ENCODE peak calls at places on chromosome 9, in six cellular contexts. One of them, this sample, is unnamed.

GRCh38 chr9:6910032-6910431 is 152.3 kb downstream of the KDM4C start:
- DNase-seq in activated naive CD8-positive, alpha-beta T cell treated with anti-CD3 and anti-CD28 coated beads for 36 hours: no peak
- DNase-seq in PC-3: peak
- DNase-seq in endothelial cell: no peak
- DNase-seq in stimulated activated CD4-positive, alpha-beta T cell treated with anti-CD3 and anti-CD28 coated beads, Interleukin-1b, Interleukin-23, amount 100 ng/mL, for 1 hour: no peak
- DNase-seq in CD8-positive, alpha-beta memory T cell: no peak
- DNase-seq in this sample: no peak

GRCh38 chr9:98191615-98192502 is 578 bp downstream of the CORO2A start:
- DNase-seq in activated naive CD8-positive, alpha-beta T cell treated with anti-CD3 and anti-CD28 coated beads for 36 hours: peak
- DNase-seq in PC-3: peak
- DNase-seq in endothelial cell: peak
- DNase-seq in stimulated activated CD4-positive, alpha-beta T cell treated with anti-CD3 and anti-CD28 coated beads, Interleukin-1b, Interleukin-23, amount 100 ng/mL, for 1 hour: no peak
- DNase-seq in CD8-positive, alpha-beta memory T cell: peak
- DNase-seq in this sample: no peak

GRCh38 chr9:114731701-114732100 is 49.7 kb upstream of the TEX48 start:
- DNase-seq in activated naive CD8-positive, alpha-beta T cell treated with anti-CD3 and anti-CD28 coated beads for 36 hours: no peak
- DNase-seq in PC-3: peak
- DNase-seq in endothelial cell: no peak
- DNase-seq in stimulated activated CD4-positive, alpha-beta T cell treated with anti-CD3 and anti-CD28 coated beads, Interleukin-1b, Interleukin-23, amount 100 ng/mL, for 1 hour: no peak
- DNase-seq in CD8-positive, alpha-beta memory T cell: no peak
- DNase-seq in this sample: no peak

GRCh38 chr9:120182011-120182410 is 398.0 kb downstream of the CDK5RAP2 start:
- DNase-seq in activated naive CD8-positive, alpha-beta T cell treated with anti-CD3 and anti-CD28 coated beads for 36 hours: no peak
- DNase-seq in PC-3: no peak
- DNase-seq in endothelial cell: no peak
- DNase-seq in stimulated activated CD4-positive, alpha-beta T cell treated with anti-CD3 and anti-CD28 coated beads, Interleukin-1b, Interleukin-23, amount 100 ng/mL, for 1 hour: no peak
- DNase-seq in CD8-positive, alpha-beta memory T cell: no peak
- DNase-seq in this sample: no peak

GRCh38 chr9:124077915-124078572 is 66.5 kb downstream of the LHX2 start:
- DNase-seq in activated naive CD8-positive, alpha-beta T cell treated with anti-CD3 and anti-CD28 coated beads for 36 hours: no peak
- DNase-seq in PC-3: peak
- DNase-seq in endothelial cell: no peak
- DNase-seq in stimulated activated CD4-positive, alpha-beta T cell treated with anti-CD3 and anti-CD28 coated beads, Interleukin-1b, Interleukin-23, amount 100 ng/mL, for 1 hour: no peak
- DNase-seq in CD8-positive, alpha-beta memory T cell: no peak
- DNase-seq in this sample: no peak

GRCh38 chr9:79663878-79664277 is 92.1 kb downstream of the TLE4 start:
- DNase-seq in activated naive CD8-positive, alpha-beta T cell treated with anti-CD3 and anti-CD28 coated beads for 36 hours: no peak
- DNase-seq in PC-3: no peak
- DNase-seq in endothelial cell: no peak
- DNase-seq in stimulated activated CD4-positive, alpha-beta T cell treated with anti-CD3 and anti-CD28 coated beads, Interleukin-1b, Interleukin-23, amount 100 ng/mL, for 1 hour: no peak
- DNase-seq in CD8-positive, alpha-beta memory T cell: no peak
- DNase-seq in this sample: no peak

GRCh38 chr9:103734471-103734870 is 359.6 kb upstream of the SMC2 start:
- DNase-seq in activated naive CD8-positive, alpha-beta T cell treated with anti-CD3 and anti-CD28 coated beads for 36 hours: no peak
- DNase-seq in PC-3: no peak
- DNase-seq in endothelial cell: no peak
- DNase-seq in stimulated activated CD4-positive, alpha-beta T cell treated with anti-CD3 and anti-CD28 coated beads, Interleukin-1b, Interleukin-23, amount 100 ng/mL, for 1 hour: no peak
- DNase-seq in CD8-positive, alpha-beta memory T cell: no peak
- DNase-seq in this sample: no peak

GRCh38 chr9:14203366-14204056 is 110.4 kb downstream of the NFIB start:
- DNase-seq in activated naive CD8-positive, alpha-beta T cell treated with anti-CD3 and anti-CD28 coated beads for 36 hours: no peak
- DNase-seq in PC-3: no peak
- DNase-seq in endothelial cell: no peak
- DNase-seq in stimulated activated CD4-positive, alpha-beta T cell treated with anti-CD3 and anti-CD28 coated beads, Interleukin-1b, Interleukin-23, amount 100 ng/mL, for 1 hour: no peak
- DNase-seq in CD8-positive, alpha-beta memory T cell: no peak
- DNase-seq in this sample: no peak

This sample was measured in HFF-Myc.